ENCODE peak calls at places on chromosomes 6 and 20, in eight cellular contexts. One of them, this sample, is unnamed.

GRCh38 chr20:56515657-56516381 is 8.7 kb upstream of the FAM209A start:
- DNase-seq in HCT116: no peak
- DNase-seq in MM.1S: no peak
- DNase-seq in neural progenitor cell: no peak
- DNase-seq in hepatocyte: no peak
- DNase-seq in GM23338: no peak
- DNase-seq in PC-3: peak
- DNase-seq in SK-N-SH: peak
- DNase-seq in this sample: peak

GRCh38 chr6:160583805-160584204 is 80.3 kb downstream of the LPA start:
- DNase-seq in neural progenitor cell: no peak
- DNase-seq in hepatocyte: no peak
- DNase-seq in HCT116: no peak
- DNase-seq in PC-3: peak
- DNase-seq in SK-N-SH: no peak
- DNase-seq in GM23338: no peak
- DNase-seq in MM.1S: no peak
- DNase-seq in this sample: peak

GRCh38 chr6:18835976-18836375 is 448.8 kb downstream of the RNF144B start:
- DNase-seq in neural progenitor cell: no peak
- DNase-seq in HCT116: no peak
- DNase-seq in PC-3: peak
- DNase-seq in GM23338: no peak
- DNase-seq in MM.1S: no peak
- DNase-seq in hepatocyte: no peak
- DNase-seq in SK-N-SH: no peak
- DNase-seq in this sample: no peak

GRCh38 chr6:108115598-108116058 is 41.1 kb upstream of the OSTM1 start:
- DNase-seq in SK-N-SH: peak
- DNase-seq in MM.1S: no peak
- DNase-seq in PC-3: peak
- DNase-seq in GM23338: peak
- DNase-seq in neural progenitor cell: peak
- DNase-seq in hepatocyte: peak
- DNase-seq in HCT116: peak
- DNase-seq in this sample: peak

GRCh38 chr6:32847004-32847403 is 3.2 kb upstream of the PSMB8 start:
- DNase-seq in SK-N-SH: no peak
- DNase-seq in MM.1S: no peak
- DNase-seq in HCT116: no peak
- DNase-seq in PC-3: no peak
- DNase-seq in hepatocyte: no peak
- DNase-seq in GM23338: no peak
- DNase-seq in neural progenitor cell: no peak
- DNase-seq in this sample: no peak

GRCh38 chr20:13322198-13322597 is 101.1 kb downstream of the ISM1 start:
- DNase-seq in neural progenitor cell: no peak
- DNase-seq in MM.1S: no peak
- DNase-seq in PC-3: no peak
- DNase-seq in hepatocyte: no peak
- DNase-seq in SK-N-SH: no peak
- DNase-seq in GM23338: no peak
- DNase-seq in HCT116: no peak
- DNase-seq in this sample: no peak

GRCh38 chr20:25296094-25297093 is 48.5 kb downstream of the PYGB start:
- DNase-seq in neural progenitor cell: peak
- DNase-seq in PC-3: peak
- DNase-seq in GM23338: peak
- DNase-seq in MM.1S: peak
- DNase-seq in HCT116: no peak
- DNase-seq in hepatocyte: peak
- DNase-seq in SK-N-SH: no peak
- DNase-seq in this sample: peak

GRCh38 chr6:73680289-73680688 is 15.7 kb upstream of the CD109 start:
- DNase-seq in neural progenitor cell: no peak
- DNase-seq in MM.1S: no peak
- DNase-seq in PC-3: peak
- DNase-seq in HCT116: no peak
- DNase-seq in GM23338: no peak
- DNase-seq in hepatocyte: no peak
- DNase-seq in SK-N-SH: no peak
- DNase-seq in this sample: no peak

GRCh38 chr6:135465307-135465706 is 32.2 kb downstream of the AHI1 start:
- DNase-seq in GM23338: no peak
- DNase-seq in MM.1S: peak
- DNase-seq in SK-N-SH: no peak
- DNase-seq in PC-3: no peak
- DNase-seq in hepatocyte: no peak
- DNase-seq in HCT116: no peak
- DNase-seq in neural progenitor cell: no peak
- DNase-seq in this sample: no peak

GRCh38 chr6:39835856-39836442 is 43.8 kb downstream of the DAAM2 start:
- DNase-seq in neural progenitor cell: no peak
- DNase-seq in HCT116: no peak
- DNase-seq in SK-N-SH: no peak
- DNase-seq in MM.1S: no peak
- DNase-seq in hepatocyte: no peak
- DNase-seq in PC-3: no peak
- DNase-seq in GM23338: peak
- DNase-seq in this sample: peak

GRCh38 chr6:137353842-137354397 is 134.7 kb upstream of the IFNGR1 start:
- DNase-seq in SK-N-SH: no peak
- DNase-seq in neural progenitor cell: no peak
- DNase-seq in hepatocyte: peak
- DNase-seq in PC-3: no peak
- DNase-seq in HCT116: no peak
- DNase-seq in MM.1S: no peak
- DNase-seq in GM23338: no peak
- DNase-seq in this sample: no peak

GRCh38 chr20:54254596-54254995 is 46.7 kb downstream of the PFDN4 start:
- DNase-seq in PC-3: peak
- DNase-seq in HCT116: no peak
- DNase-seq in GM23338: no peak
- DNase-seq in neural progenitor cell: no peak
- DNase-seq in hepatocyte: no peak
- DNase-seq in MM.1S: no peak
- DNase-seq in SK-N-SH: no peak
- DNase-seq in this sample: peak

GRCh38 chr6:122752990-122753687 is 26.4 kb upstream of the FABP7 start:
- DNase-seq in hepatocyte: no peak
- DNase-seq in HCT116: no peak
- DNase-seq in MM.1S: no peak
- DNase-seq in PC-3: no peak
- DNase-seq in neural progenitor cell: peak
- DNase-seq in GM23338: peak
- DNase-seq in SK-N-SH: no peak
- DNase-seq in this sample: no peak

GRCh38 chr20:43188861-43189613 is 669 bp downstream of the PTPRT start:
- DNase-seq in GM23338: peak
- DNase-seq in hepatocyte: no peak
- DNase-seq in SK-N-SH: peak
- DNase-seq in HCT116: no peak
- DNase-seq in PC-3: no peak
- DNase-seq in neural progenitor cell: peak
- DNase-seq in MM.1S: no peak
- DNase-seq in this sample: no peak

GRCh38 chr6:20211941-20212391 is 303 bp downstream of the MBOAT1 start:
- DNase-seq in PC-3: peak
- DNase-seq in MM.1S: peak
- DNase-seq in SK-N-SH: no peak
- DNase-seq in HCT116: no peak
- DNase-seq in neural progenitor cell: peak
- DNase-seq in hepatocyte: peak
- DNase-seq in GM23338: peak
- DNase-seq in this sample: peak

GRCh38 chr6:126107475-126108121 is 121.3 kb downstream of the TRMT11 start:
- DNase-seq in GM23338: peak
- DNase-seq in MM.1S: no peak
- DNase-seq in PC-3: no peak
- DNase-seq in hepatocyte: no peak
- DNase-seq in SK-N-SH: no peak
- DNase-seq in HCT116: no peak
- DNase-seq in neural progenitor cell: peak
- DNase-seq in this sample: no peak

GRCh38 chr20:61731363-61732181 is 334.1 kb downstream of the TAF4 start:
- DNase-seq in HCT116: no peak
- DNase-seq in neural progenitor cell: no peak
- DNase-seq in MM.1S: no peak
- DNase-seq in PC-3: peak
- DNase-seq in GM23338: no peak
- DNase-seq in hepatocyte: no peak
- DNase-seq in SK-N-SH: no peak
- DNase-seq in this sample: peak

GRCh38 chr6:37172991-37173572 is 3.1 kb downstream of the PIM1 start:
- DNase-seq in neural progenitor cell: no peak
- DNase-seq in hepatocyte: no peak
- DNase-seq in PC-3: no peak
- DNase-seq in GM23338: no peak
- DNase-seq in HCT116: no peak
- DNase-seq in MM.1S: no peak
- DNase-seq in SK-N-SH: no peak
- DNase-seq in this sample: no peak

GRCh38 chr6:37173573-37174195 is 3.7 kb downstream of the PIM1 start:
- DNase-seq in GM23338: no peak
- DNase-seq in hepatocyte: no peak
- DNase-seq in MM.1S: no peak
- DNase-seq in SK-N-SH: no peak
- DNase-seq in HCT116: no peak
- DNase-seq in neural progenitor cell: no peak
- DNase-seq in PC-3: no peak
- DNase-seq in this sample: peak

GRCh38 chr6:37170273-37171140 is 555 bp downstream of the PIM1 start:
- DNase-seq in GM23338: peak
- DNase-seq in hepatocyte: peak
- DNase-seq in HCT116: no peak
- DNase-seq in SK-N-SH: peak
- DNase-seq in PC-3: peak
- DNase-seq in neural progenitor cell: peak
- DNase-seq in MM.1S: peak
- DNase-seq in this sample: peak

GRCh38 chr6:37171141-37171969 is 1.4 kb downstream of the PIM1 start:
- DNase-seq in GM23338: peak
- DNase-seq in HCT116: no peak
- DNase-seq in PC-3: peak
- DNase-seq in hepatocyte: peak
- DNase-seq in SK-N-SH: peak
- DNase-seq in MM.1S: peak
- DNase-seq in neural progenitor cell: peak
- DNase-seq in this sample: peak

GRCh38 chr6:37171970-37172812 is 2.2 kb downstream of the PIM1 start:
- DNase-seq in HCT116: peak
- DNase-seq in PC-3: peak
- DNase-seq in SK-N-SH: peak
- DNase-seq in hepatocyte: peak
- DNase-seq in MM.1S: peak
- DNase-seq in GM23338: peak
- DNase-seq in neural progenitor cell: peak
- DNase-seq in this sample: peak
- H2AFZ ChIP-seq in HCT116: no peak
- H2AFZ ChIP-seq in PC-3: no peak
- H2AFZ ChIP-seq in SK-N-SH: no peak
- H2AFZ ChIP-seq in hepatocyte: no peak
- H2AFZ ChIP-seq in MM.1S: no peak
- H2AFZ ChIP-seq in GM23338: no peak
- H2AFZ ChIP-seq in neural progenitor cell: no peak
- H2AFZ ChIP-seq in this sample: peak

GRCh38 chr20:62924567-62925419 is 1.5 kb downstream of the DIDO1 start:
- DNase-seq in SK-N-SH: peak
- DNase-seq in HCT116: no peak
- DNase-seq in neural progenitor cell: no peak
- DNase-seq in hepatocyte: peak
- DNase-seq in MM.1S: no peak
- DNase-seq in PC-3: peak
- DNase-seq in GM23338: no peak
- DNase-seq in this sample: peak

GRCh38 chr20:62923669-62924566 is 2.4 kb downstream of the DIDO1 start:
- DNase-seq in MM.1S: no peak
- DNase-seq in SK-N-SH: no peak
- DNase-seq in hepatocyte: no peak
- DNase-seq in neural progenitor cell: no peak
- DNase-seq in GM23338: no peak
- DNase-seq in HCT116: no peak
- DNase-seq in PC-3: no peak
- DNase-seq in this sample: peak

GRCh38 chr20:62921119-62921687 is 5.1 kb downstream of the DIDO1 start:
- DNase-seq in GM23338: peak
- DNase-seq in neural progenitor cell: peak
- DNase-seq in hepatocyte: peak
- DNase-seq in MM.1S: peak
- DNase-seq in PC-3: peak
- DNase-seq in HCT116: peak
- DNase-seq in SK-N-SH: peak
- DNase-seq in this sample: peak

GRCh38 chr20:62920039-62920645 is 6.2 kb downstream of the DIDO1 start:
- DNase-seq in PC-3: no peak
- DNase-seq in GM23338: no peak
- DNase-seq in SK-N-SH: no peak
- DNase-seq in MM.1S: no peak
- DNase-seq in HCT116: no peak
- DNase-seq in hepatocyte: no peak
- DNase-seq in neural progenitor cell: no peak
- DNase-seq in this sample: no peak

GRCh38 chr20:62922451-62922921 is 3.8 kb downstream of the DIDO1 start:
- DNase-seq in neural progenitor cell: no peak
- DNase-seq in SK-N-SH: no peak
- DNase-seq in MM.1S: no peak
- DNase-seq in PC-3: no peak
- DNase-seq in HCT116: no peak
- DNase-seq in GM23338: no peak
- DNase-seq in hepatocyte: no peak
- DNase-seq in this sample: peak
- TF ChIP-seq EZH2phosphoT487 in neural progenitor cell: no peak
- TF ChIP-seq EZH2phosphoT487 in SK-N-SH: no peak
- TF ChIP-seq EZH2phosphoT487 in MM.1S: no peak
- TF ChIP-seq EZH2phosphoT487 in PC-3: no peak
- TF ChIP-seq EZH2phosphoT487 in HCT116: no peak
- TF ChIP-seq EZH2phosphoT487 in GM23338: no peak
- TF ChIP-seq EZH2phosphoT487 in hepatocyte: no peak
- TF ChIP-seq EZH2phosphoT487 in this sample: no peak

DNA sequence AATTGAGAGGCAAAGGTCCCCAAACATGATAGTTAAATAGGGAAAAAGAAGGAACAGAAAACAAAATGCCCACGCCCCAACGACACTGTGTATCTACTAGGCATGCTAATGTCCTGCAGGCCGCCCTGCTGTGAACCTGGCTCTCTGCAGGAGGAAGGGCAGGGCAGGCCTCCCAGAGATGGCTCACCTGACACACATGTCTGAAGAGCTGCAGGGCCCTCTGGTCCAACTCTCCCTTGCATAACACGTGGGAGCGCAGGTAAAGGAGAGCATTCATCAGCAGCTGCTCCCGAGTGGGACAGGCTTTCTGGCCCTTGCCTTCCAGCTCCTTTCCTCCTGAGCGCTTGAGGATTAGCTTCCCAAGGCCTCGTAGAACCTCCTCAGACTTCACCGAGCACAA is 53.7 kb upstream of the LYRM2 start:
- DNase-seq in neural progenitor cell: no peak
- DNase-seq in SK-N-SH: no peak
- DNase-seq in HCT116: no peak
- DNase-seq in MM.1S: no peak
- DNase-seq in hepatocyte: no peak
- DNase-seq in PC-3: no peak
- DNase-seq in GM23338: peak
- DNase-seq in this sample: no peak
- H2AFZ ChIP-seq in neural progenitor cell: no peak
- H2AFZ ChIP-seq in SK-N-SH: no peak
- H2AFZ ChIP-seq in HCT116: no peak
- H2AFZ ChIP-seq in MM.1S: no peak
- H2AFZ ChIP-seq in hepatocyte: no peak
- H2AFZ ChIP-seq in PC-3: no peak
- H2AFZ ChIP-seq in GM23338: no peak
- H2AFZ ChIP-seq in this sample: no peak

GRCh38 chr6:157323114-157323923 is at the start of gene TMEM242:
- DNase-seq in neural progenitor cell: peak
- DNase-seq in PC-3: peak
- DNase-seq in GM23338: peak
- DNase-seq in HCT116: peak
- DNase-seq in SK-N-SH: peak
- DNase-seq in hepatocyte: peak
- DNase-seq in MM.1S: peak
- DNase-seq in this sample: peak
- TF ChIP-seq EZH2phosphoT487 in neural progenitor cell: peak
- TF ChIP-seq EZH2phosphoT487 in PC-3: no peak
- TF ChIP-seq EZH2phosphoT487 in GM23338: no peak
- TF ChIP-seq EZH2phosphoT487 in HCT116: no peak
- TF ChIP-seq EZH2phosphoT487 in SK-N-SH: no peak
- TF ChIP-seq EZH2phosphoT487 in hepatocyte: no peak
- TF ChIP-seq EZH2phosphoT487 in MM.1S: no peak
- TF ChIP-seq EZH2phosphoT487 in this sample: no peak